ENCODE peak calls at places on chromosomes 12 and 14, in six cellular contexts. D, M, S, T, P and J are unnamed samples.

GRCh38 chr12:105451211-105451610 is 120.7 kb downstream of the C12orf75 start:
- DNase-seq in D (no peak), M (no peak), S (no peak), T (no peak), P (no peak), J (no peak)

GRCh38 chr12:126708492-126708896 is 1558.5 kb upstream of the TMEM132C start:
- DNase-seq in D (no peak), M (peak), S (no peak), T (no peak), P (no peak), J (peak)

GRCh38 chr12:56864318-56864717 is 69.9 kb downstream of the SDR9C7 start:
- DNase-seq in D (no peak), M (no peak), S (no peak), T (no peak), P (no peak), J (no peak)

GRCh38 chr12:130448044-130448821 is 110.5 kb downstream of the PIWIL1 start:
- DNase-seq in D (no peak), M (no peak), S (no peak), T (no peak), P (no peak), J (no peak)

GRCh38 chr12:65308001-65308400 is 29.5 kb downstream of the MSRB3 start:
- DNase-seq in D (no peak), M (no peak), S (no peak), T (no peak), P (no peak), J (no peak)

GRCh38 chr14:94113908-94114588 is 3.5 kb downstream of the IFI27 start:
- DNase-seq in D (no peak), M (no peak), S (no peak), T (no peak), P (no peak), J (no peak)

GRCh38 chr14:69077841-69078240 is 75.1 kb downstream of the DCAF5 start:
- DNase-seq in D (peak), M (no peak), S (no peak), T (no peak), P (no peak), J (no peak)

GRCh38 chr12:87182696-87183233 is 846.4 kb downstream of the C12orf50 start:
- DNase-seq in D (no peak), M (no peak), S (no peak), T (no peak), P (no peak), J (no peak)

GRCh38 chr14:44901696-44902095 is 60.1 kb downstream of the KLHL28 start:
- DNase-seq in D (no peak), M (no peak), S (no peak), T (no peak), P (no peak), J (no peak)